ENCODE peak calls at places on chromosome 15, in four cellular contexts. V is HCT116, I is K562, R is HepG2. L is an unnamed sample.

GRCh38 chr15:67542192-67542461 is 376 bp upstream of the MAP2K5 start:
- DNase-seq in I (no peak), V (no peak), R (no peak), L (no peak)

GRCh38 chr15:57541805-57542504 is 49.7 kb upstream of the MYZAP start:
- DNase-seq in R (peak), V (peak), I (peak), L (no peak)

GRCh38 chr15:43977072-43977884 is 150.5 kb downstream of the WDR76 start:
- DNase-seq in R (peak), V (peak), I (no peak), L (no peak)

GRCh38 chr15:52682776-52683175 is 3.6 kb upstream of the ATOSA start:
- DNase-seq in I (no peak), V (no peak), R (no peak), L (no peak)

GRCh38 chr15:69929905-69930630 is 167.6 kb downstream of the TLE3 start:
- DNase-seq in R (no peak), V (no peak), I (no peak), L (no peak)

GRCh38 chr15:99965376-99965775 is 232.1 kb upstream of the LYSMD4 start:
- DNase-seq in V (no peak), I (no peak), R (no peak), L (no peak)

GRCh38 chr15:77821188-77821958 is 188.7 kb upstream of the LINGO1 start:
- DNase-seq in R (peak), V (peak), I (peak), L (peak)

GRCh38 chr15:29566914-29567313 is 255.4 kb downstream of the TJP1 start:
- DNase-seq in I (no peak), V (no peak), R (no peak), L (no peak)

GRCh38 chr15:93150910-93151309 is 61.9 kb upstream of the RGMA start:
- DNase-seq in R (no peak), I (no peak), V (no peak), L (no peak)

GRCh38 chr15:92029104-92029466 is 175.6 kb downstream of the SLCO3A1 start:
- DNase-seq in I (no peak), R (no peak), V (no peak), L (no peak)

DNA sequence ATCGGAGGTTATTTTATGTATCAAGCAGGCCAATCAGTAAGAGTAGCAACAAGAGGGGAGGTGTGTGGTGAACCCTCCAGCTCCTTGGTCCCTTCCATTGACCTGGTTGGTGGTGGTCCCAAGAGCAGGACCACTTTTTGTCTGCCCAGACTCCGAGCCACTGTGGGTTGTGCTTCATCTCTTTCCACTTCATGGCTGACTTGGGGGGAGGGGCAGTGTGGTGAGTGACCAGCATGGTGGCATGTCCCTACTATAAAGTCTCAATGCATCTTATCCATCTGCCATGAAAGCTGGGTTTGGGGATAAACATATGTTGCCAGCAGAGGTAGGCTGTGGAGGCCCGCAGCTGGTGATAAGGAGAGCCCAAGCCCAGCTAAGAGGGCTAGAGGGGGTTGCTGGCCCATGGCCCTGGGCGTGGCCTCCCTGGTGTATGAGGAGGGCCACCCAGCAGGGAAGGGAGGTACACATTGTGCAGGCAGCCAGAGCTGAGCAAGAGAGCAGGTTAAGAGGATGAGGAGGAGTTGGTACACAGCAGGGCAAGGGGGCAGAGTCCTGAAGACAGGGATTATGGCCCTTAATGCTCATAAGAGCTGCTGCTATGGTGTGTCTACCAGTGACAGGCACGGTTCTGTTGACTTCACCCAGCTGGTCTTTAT is 7.0 kb downstream of the AEN start:
- DNase-seq in R (no peak), V (no peak), I (no peak), L (no peak)
- H3K4me3 ChIP-seq in R (no peak), V (no peak), I (no peak), L (no peak)

DNA sequence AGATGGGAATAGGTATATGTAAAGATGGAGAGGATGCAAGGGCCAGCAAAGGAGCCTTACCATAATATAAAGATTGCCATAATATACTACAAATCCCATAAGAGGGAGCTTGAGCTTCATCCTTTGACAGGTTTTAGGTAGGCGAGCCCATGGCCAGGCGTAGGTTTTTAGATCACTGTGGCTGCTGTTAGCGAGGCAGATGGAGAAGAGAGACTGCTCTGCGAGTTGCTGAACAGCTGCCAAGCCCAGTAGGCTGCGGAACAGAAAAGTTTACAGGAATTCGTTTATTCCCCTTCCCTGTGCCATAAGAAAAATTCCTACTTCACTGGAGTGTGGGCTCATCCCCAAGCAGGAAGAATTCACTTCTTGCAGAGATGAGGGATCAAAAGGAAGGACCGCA is 30.4 kb downstream of the TMED3 start:
- DNase-seq in V (no peak), R (no peak), I (no peak), L (no peak)
- TF ChIP-seq TCF7L2 in V (no peak), R (no peak), I (no peak), L (no peak)

GRCh38 chr15:66291816-66292215 is 1.6 kb upstream of the DIS3L start:
- DNase-seq in V (no peak), R (no peak), I (no peak), L (no peak)
- H3K4me3 ChIP-seq in V (peak), R (no peak), I (no peak), L (no peak)

GRCh38 chr15:64597469-64597806 is 137.1 kb downstream of the ZNF609 start:
- DNase-seq in V (no peak), R (no peak), I (no peak), L (no peak)
- TF ChIP-seq TCF7L2 in V (no peak), R (no peak), I (no peak), L (no peak)

L was measured in Panc1.